ENCODE peak calls at places on chromosomes 16 and 17, in six cellular contexts. O is pancreas; Z is mammary epithelial cell; V is GM23248; S is left ventricle myocardium inferior; M is effector memory CD4-positive, alpha-beta T cell. W is an unnamed sample.
A peak's percentile ranks its signal among the peaks of the same experiment; 100 is the strongest.

GRCh38 chr16:71830359-71830758 is 15.4 kb upstream of the ATXN1L start:
- DNase-seq in M (no peak), Z (no peak), V (no peak), O (no peak), S (no peak), W (no peak)

GRCh38 chr16:85851034-85851780 is 47.8 kb upstream of the IRF8 start:
- DNase-seq in V (no peak), O (no peak), S (no peak), M (no peak), Z (no peak), W (no peak)

GRCh38 chr16:71882505-71883192 is 1.3 kb downstream of the ZNF821 start:
- DNase-seq in S (no peak), O (no peak), M (peak; percentile 73), V (peak; percentile 81), Z (peak; percentile 67), W (peak; percentile 67)

GRCh38 chr16:969508-970378 is 1.0 kb downstream of the LMF1 start:
- DNase-seq in O (peak; percentile 69), Z (no peak), S (peak; percentile 44), M (no peak), V (peak; percentile 69), W (no peak)

GRCh38 chr17:45225051-45225700 is 3.5 kb downstream of the FMNL1 start:
- DNase-seq in O (peak; percentile 11), V (no peak), S (no peak), M (no peak), Z (peak; percentile 60), W (no peak)

GRCh38 chr17:61713035-61713434 is 122.0 kb upstream of the NACA2 start:
- DNase-seq in V (no peak), M (no peak), S (no peak), O (no peak), Z (no peak), W (no peak)

GRCh38 chr17:66944365-66945203 is 19.9 kb upstream of the CACNG4 start:
- DNase-seq in S (no peak), Z (no peak), O (no peak), M (no peak), V (peak; percentile 33), W (no peak)

GRCh38 chr17:17401271-17401781 is 75.5 kb upstream of the MED9 start:
- DNase-seq in M (no peak), Z (peak; percentile 4), V (peak; percentile 71), O (no peak), S (no peak), W (peak; percentile 39)

GRCh38 chr16:68993885-68994284 is 111.6 kb upstream of the HAS3 start:
- DNase-seq in M (no peak), S (no peak), O (no peak), Z (peak; percentile 84), V (peak; percentile 91), W (no peak)

GRCh38 chr17:9237661-9238301 is 216.5 kb downstream of the NTN1 start:
- DNase-seq in V (no peak), O (no peak), Z (no peak), M (no peak), S (no peak), W (no peak)

DNA sequence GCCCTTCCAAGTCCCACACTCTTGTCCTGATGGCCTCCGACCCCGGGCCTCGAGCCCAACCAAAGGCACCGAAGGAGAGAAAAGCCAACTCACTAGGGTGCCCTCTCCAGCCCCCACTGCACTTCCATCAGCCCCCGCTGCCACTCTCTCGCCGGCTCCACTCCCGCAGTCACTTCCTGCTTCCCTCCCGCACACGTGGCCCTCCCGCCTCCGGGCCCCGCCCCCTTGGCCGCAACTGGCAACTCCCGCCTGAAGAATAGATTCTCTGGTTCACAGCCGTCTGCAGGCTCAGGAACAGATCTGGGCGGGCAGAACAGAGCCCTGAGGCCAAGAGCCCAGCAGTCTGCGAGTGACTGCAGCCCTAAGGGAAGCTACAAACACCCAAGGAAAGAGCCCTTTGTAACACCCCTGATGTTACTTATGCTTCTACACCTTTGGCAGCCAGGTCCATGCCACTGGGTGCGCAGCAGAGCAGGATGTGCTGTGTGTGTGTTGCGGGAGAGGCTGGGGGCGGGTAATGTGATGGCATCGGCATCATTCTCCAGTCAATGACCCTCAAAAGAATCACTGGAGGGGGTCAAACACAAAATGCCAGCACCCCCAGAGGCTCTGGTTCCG is at the start of gene SLC39A11:
- DNase-seq in M (peak; percentile 80), S (peak; percentile 91), Z (peak; percentile 91), O (peak; percentile 93), V (peak; percentile 96), W (peak; percentile 82)
- H3K27ac ChIP-seq in M (peak within 1 kb of the TSS; percentile 48), S (peak within 1 kb of the TSS; percentile 69), Z (no peak within 1 kb of the TSS), O (peak within 1 kb of the TSS; percentile 25), V (no peak within 1 kb of the TSS), W (no peak within 1 kb of the TSS)

GRCh38 chr16:77169650-77170236 is 21.2 kb upstream of the MON1B start:
- DNase-seq in S (no peak), O (peak; percentile 31), Z (peak; percentile 28), V (peak; percentile 41), M (peak; percentile 20), W (peak; percentile 37)
- H3K36me3 ChIP-seq in S (no peaks in the 10 kb centered on the region), O (no peaks in the 10 kb centered on the region), Z (no peaks in the 10 kb centered on the region), V (no peaks in the 10 kb centered on the region), M (no peaks in the 10 kb centered on the region), W (no peaks in the 10 kb centered on the region)

GRCh38 chr17:81471804-81472456 is 40.7 kb downstream of the ACTG1 start:
- DNase-seq in V (peak; percentile 97), Z (peak; percentile 55), S (no peak), M (no peak), O (no peak), W (no peak)
- H3K27ac ChIP-seq in V (peak overlapping the region; percentile 55), Z (no peak overlapping the region), S (no peak overlapping the region), M (no peak overlapping the region), O (peak overlapping the region; percentile 4), W (no peak overlapping the region)

GRCh38 chr16:24954137-24954536 is 61.0 kb downstream of the ARHGAP17 start:
- DNase-seq in M (no peak), S (no peak), V (no peak), Z (no peak), O (no peak), W (no peak)
- H3K36me3 ChIP-seq in M (peaks cover 84% of the 10 kb centered on the region), S (peaks cover 100% of the 10 kb centered on the region), V (peaks cover 40% of the 10 kb centered on the region), Z (peaks cover 13% of the 10 kb centered on the region), O (peaks cover 61% of the 10 kb centered on the region), W (peaks cover 21% of the 10 kb centered on the region)

GRCh38 chr17:77420804-77421634 is 280.2 kb downstream of the SEC14L1 start:
- DNase-seq in V (peak; percentile 68), Z (peak; percentile 74), O (no peak), M (peak; percentile 63), S (no peak), W (no peak)
- H3K27ac ChIP-seq in V (no peak overlapping the region), Z (peak overlapping the region; percentile 76), O (peak overlapping the region; percentile 78), M (peak overlapping the region; percentile 68), S (peak overlapping the region; percentile 85), W (no peak overlapping the region)

DNA sequence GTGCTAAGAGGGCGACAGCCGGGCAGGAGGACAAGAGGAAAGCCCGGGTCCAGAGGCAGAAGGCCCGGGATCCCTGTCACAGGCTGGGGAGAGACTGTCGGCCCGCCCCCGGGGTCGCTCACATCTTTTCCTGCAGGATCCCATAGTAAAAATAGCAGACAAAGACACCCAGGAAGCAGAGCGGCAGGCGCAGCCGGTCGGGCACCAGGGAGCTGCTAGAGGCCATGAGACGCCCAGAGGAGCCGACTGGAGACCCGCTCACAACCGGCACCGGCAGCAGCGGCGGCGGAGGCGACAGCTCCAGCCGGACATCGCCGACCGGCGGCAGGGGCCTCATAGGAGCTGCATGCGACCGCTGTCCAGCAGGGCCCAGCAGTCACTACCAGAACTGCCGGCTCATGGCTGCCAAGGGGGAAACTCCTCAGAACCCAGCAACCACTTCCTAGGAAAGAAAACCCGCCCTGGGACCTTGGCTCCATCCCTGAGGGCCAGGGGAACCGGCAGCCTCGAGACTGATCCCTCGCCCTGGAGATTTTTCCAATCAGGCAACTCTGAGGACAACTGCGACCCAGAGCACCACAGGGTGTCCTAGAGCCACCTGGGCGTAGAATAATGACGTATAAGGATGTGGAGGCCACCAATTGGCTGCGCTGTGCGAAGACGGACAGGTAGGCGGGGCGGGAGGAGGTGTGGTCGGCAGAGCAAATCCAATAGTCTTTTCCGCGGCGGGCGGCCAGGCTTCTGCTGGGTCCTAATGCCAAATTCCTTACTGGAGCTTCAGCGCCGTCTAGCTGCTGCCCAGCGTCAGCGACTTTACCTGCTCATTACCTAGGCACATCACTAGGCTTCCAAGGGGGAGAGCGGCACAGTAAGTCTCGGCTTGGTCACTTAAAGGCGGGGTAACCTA is at the start of gene SLC35B1:
- DNase-seq in O (peak; percentile 98), M (peak; percentile 97), S (peak; percentile 100), Z (peak; percentile 98), V (peak; percentile 99), W (peak; percentile 98)
- H3K36me3 ChIP-seq in O (peaks cover 29% of the 10 kb centered on the region), M (peaks cover 59% of the 10 kb centered on the region), S (peaks cover 51% of the 10 kb centered on the region), Z (peaks cover 12% of the 10 kb centered on the region), V (peaks cover 18% of the 10 kb centered on the region), W (peaks cover 11% of the 10 kb centered on the region)

GRCh38 chr17:75808549-75808904 is 23.9 kb downstream of the UNK start:
- DNase-seq in O (no peak), M (no peak), V (no peak), Z (no peak), S (no peak), W (no peak)

GRCh38 chr17:75810216-75810615 is 25.6 kb downstream of the UNK start:
- DNase-seq in S (no peak), V (no peak), M (no peak), O (no peak), Z (no peak), W (no peak)

GRCh38 chr17:75807861-75808260 is 23.3 kb downstream of the UNK start:
- DNase-seq in S (no peak), M (no peak), Z (no peak), V (no peak), O (no peak), W (no peak)

GRCh38 chr17:75809631-75810111 is 25.1 kb downstream of the UNK start:
- DNase-seq in V (no peak), O (no peak), M (no peak), S (no peak), Z (no peak), W (no peak)

DNA sequence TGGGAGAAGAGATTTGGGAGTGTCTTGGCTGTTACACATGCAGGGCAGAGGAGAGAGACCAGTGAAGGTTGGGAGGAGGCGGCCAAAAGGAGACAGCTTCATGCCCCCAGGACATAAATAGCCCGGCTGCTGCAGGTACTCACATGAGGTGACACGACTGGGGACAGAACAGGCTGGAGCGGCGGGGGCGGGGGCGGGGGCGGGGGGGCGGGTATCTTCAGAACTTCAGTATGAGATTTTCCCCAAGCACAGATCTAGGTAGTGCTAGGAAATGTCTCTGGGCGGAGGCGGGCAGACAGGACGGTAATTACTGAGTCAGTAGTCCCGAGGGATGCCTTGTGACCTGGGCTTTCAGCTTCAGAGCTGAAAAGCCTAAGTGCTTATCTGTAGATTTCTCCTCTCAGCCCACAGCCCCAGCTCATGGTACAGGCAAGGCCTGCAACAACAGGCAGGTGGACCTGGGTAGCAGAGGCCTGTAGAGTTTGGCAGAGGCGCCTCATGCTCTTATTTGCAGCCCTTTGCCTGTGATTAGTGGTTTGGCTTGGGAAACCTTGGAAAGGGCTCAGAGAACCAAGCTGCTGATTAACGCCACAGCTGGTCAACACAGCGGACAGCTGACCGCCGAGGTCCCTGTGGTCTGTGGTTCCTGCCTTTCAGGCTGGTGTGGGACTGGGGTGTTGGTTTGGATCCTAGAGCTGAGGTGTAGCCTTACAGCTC is 24.5 kb downstream of the UNK start:
- DNase-seq in Z (peak; percentile 86), M (no peak), S (peak; percentile 61), O (no peak), V (peak; percentile 96), W (no peak)
- H3K27ac ChIP-seq in Z (peak overlapping the region; percentile 60), M (no peak overlapping the region), S (peak overlapping the region; percentile 90), O (peak overlapping the region; percentile 41), V (peak overlapping the region; percentile 67), W (no peak overlapping the region)

GRCh38 chr16:70269471-70269870 is 17.7 kb upstream of the EXOSC6 start:
- DNase-seq in V (no peak), O (no peak), S (no peak), M (no peak), Z (no peak), W (no peak)
- H3K36me3 ChIP-seq in V (peaks cover 90% of the 10 kb centered on the region), O (peaks cover 82% of the 10 kb centered on the region), S (peaks cover 96% of the 10 kb centered on the region), M (peaks cover 62% of the 10 kb centered on the region), Z (peaks cover 52% of the 10 kb centered on the region), W (peaks cover 44% of the 10 kb centered on the region)